ENCODE peak calls at places on chromosomes 11 and 22, in seven cellular contexts. F, D, G, R, J, E and Z are unnamed samples.

GRCh38 chr11:125350206-125351044 is 145.6 kb downstream of the FEZ1 start:
- DNase-seq in F (no peak), D (no peak), G (no peak), R (no peak), J (no peak), E (no peak), Z (no peak)

GRCh38 chr22:47575291-47575690 is 812.8 kb downstream of the TBC1D22A start:
- DNase-seq in F (no peak), D (no peak), G (no peak), R (no peak), J (no peak), E (no peak), Z (no peak)

GRCh38 chr22:46033256-46034200 is 56.6 kb upstream of the WNT7B start:
- DNase-seq in F (peak), D (peak), G (no peak), R (no peak), J (no peak), E (peak), Z (no peak)

GRCh38 chr11:101797335-101797734 is 117.5 kb upstream of the CEP126 start:
- DNase-seq in F (peak), D (no peak), G (no peak), R (no peak), J (no peak), E (peak), Z (no peak)

GRCh38 chr11:581752-582151 is 5.5 kb downstream of the PHRF1 start:
- DNase-seq in F (no peak), D (no peak), G (no peak), R (no peak), J (no peak), E (no peak), Z (no peak)

GRCh38 chr22:20010307-20011122 is 6.1 kb downstream of the ARVCF start:
- DNase-seq in F (no peak), D (peak), G (no peak), R (no peak), J (no peak), E (no peak), Z (no peak)

GRCh38 chr11:77027275-77027674 is 6.9 kb upstream of the B3GNT6 start:
- DNase-seq in F (no peak), D (no peak), G (no peak), R (no peak), J (no peak), E (peak), Z (no peak)

GRCh38 chr11:128658499-128658898 is 35.4 kb upstream of the FLI1 start:
- DNase-seq in F (peak), D (no peak), G (no peak), R (no peak), J (no peak), E (no peak), Z (no peak)

GRCh38 chr11:11413776-11414175 is 60.7 kb upstream of the CSNK2A3 start:
- DNase-seq in F (no peak), D (no peak), G (no peak), R (no peak), J (no peak), E (no peak), Z (no peak)

GRCh38 chr11:12330491-12331231 is 46.7 kb upstream of the PARVA start:
- DNase-seq in F (no peak), D (no peak), G (no peak), R (no peak), J (peak), E (peak), Z (no peak)

GRCh38 chr11:6077723-6078122 is 29.8 kb upstream of the OR56B4 start:
- DNase-seq in F (no peak), D (no peak), G (no peak), R (no peak), J (no peak), E (no peak), Z (no peak)

GRCh38 chr11:104823638-104824037 is 74.6 kb downstream of the CASP12 start:
- DNase-seq in F (peak), D (no peak), G (no peak), R (no peak), J (no peak), E (no peak), Z (no peak)

GRCh38 chr11:85076535-85077330 is 550.4 kb downstream of the DLG2 start:
- DNase-seq in F (no peak), D (peak), G (no peak), R (peak), J (peak), E (peak), Z (peak)

GRCh38 chr11:117888140-117888561 is 11.7 kb upstream of the FXYD6 start:
- DNase-seq in F (no peak), D (no peak), G (no peak), R (no peak), J (no peak), E (no peak), Z (no peak)

GRCh38 chr11:1271002-1271401 is 38.4 kb downstream of the TOLLIP start:
- DNase-seq in F (peak), D (peak), G (no peak), R (no peak), J (no peak), E (no peak), Z (peak)

GRCh38 chr11:73995247-73995646 is 12.6 kb upstream of the UCP2 start:
- DNase-seq in F (no peak), D (no peak), G (no peak), R (peak), J (no peak), E (no peak), Z (no peak)

GRCh38 chr22:29108137-29108536 is 35.3 kb downstream of the KREMEN1 start:
- DNase-seq in F (peak), D (no peak), G (no peak), R (no peak), J (no peak), E (peak), Z (no peak)

GRCh38 chr22:39240841-39241631 is 3.7 kb downstream of the PDGFB start:
- DNase-seq in F (peak), D (peak), G (no peak), R (no peak), J (no peak), E (no peak), Z (no peak)

GRCh38 chr22:48488611-48489456 is 1338.8 kb downstream of the BRD1 start:
- DNase-seq in F (no peak), D (no peak), G (no peak), R (no peak), J (no peak), E (no peak), Z (no peak)

GRCh38 chr11:118928870-118929495 is 3.3 kb upstream of the BCL9L start:
- DNase-seq in F (peak), D (peak), G (no peak), R (peak), J (peak), E (peak), Z (no peak)

GRCh38 chr11:1073261-1073724 is 1.4 kb upstream of the MUC2 start:
- DNase-seq in F (peak), D (peak), G (no peak), R (no peak), J (no peak), E (peak), Z (no peak)

GRCh38 chr11:75143420-75143731 is 7.5 kb upstream of the SLCO2B1 start:
- DNase-seq in F (no peak), D (no peak), G (no peak), R (no peak), J (no peak), E (no peak), Z (no peak)

GRCh38 chr11:62011881-62012280 is 44.4 kb upstream of the FTH1 start:
- DNase-seq in F (no peak), D (no peak), G (no peak), R (no peak), J (no peak), E (no peak), Z (no peak)

GRCh38 chr11:74696932-74697687 is 34.1 kb downstream of the CHRDL2 start:
- DNase-seq in F (peak), D (peak), G (peak), R (no peak), J (no peak), E (peak), Z (peak)

GRCh38 chr22:37063436-37064420 is 12.2 kb downstream of the KCTD17 start:
- DNase-seq in F (no peak), D (no peak), G (no peak), R (no peak), J (peak), E (no peak), Z (no peak)

GRCh38 chr11:63680842-63681207 is 475 bp upstream of the RTN3 start:
- DNase-seq in F (no peak), D (no peak), G (no peak), R (peak), J (peak), E (no peak), Z (no peak)

GRCh38 chr11:130178441-130178971 is 18.9 kb downstream of the ST14 start:
- DNase-seq in F (no peak), D (peak), G (no peak), R (no peak), J (peak), E (no peak), Z (no peak)

GRCh38 chr22:36258750-36259619 is 6.1 kb downstream of the APOL1 start:
- DNase-seq in F (no peak), D (peak), G (no peak), R (no peak), J (peak), E (peak), Z (no peak)

GRCh38 chr11:117734596-117734995 is 62.4 kb downstream of the DSCAML1 start:
- DNase-seq in F (no peak), D (no peak), G (no peak), R (peak), J (peak), E (no peak), Z (no peak)

GRCh38 chr11:47912843-47913437 is 64.8 kb upstream of the NUP160 start:
- DNase-seq in F (no peak), D (no peak), G (no peak), R (no peak), J (no peak), E (no peak), Z (no peak)